ENCODE peak calls at places on chromosome 20, in four cellular contexts. H, E, O and P are unnamed samples.

GRCh38 chr20:58713801-58714339 is 21.3 kb downstream of the NPEPL1 start:
- DNase-seq in E (no peak), H (no peak), O (no peak), P (no peak)

GRCh38 chr20:327041-327945 is 1.9 kb downstream of the SOX12 start:
- DNase-seq in E (peak), H (peak), O (peak), P (peak)

GRCh38 chr20:36018208-36018988 is 50.0 kb downstream of the CNBD2 start:
- DNase-seq in H (no peak), O (no peak), E (peak), P (no peak)

GRCh38 chr20:878511-879307 is 37.4 kb downstream of the ANGPT4 start:
- DNase-seq in E (no peak), O (peak), H (no peak), P (peak)

GRCh38 chr20:21513881-21514540 is at the start of gene NKX2-2:
- DNase-seq in O (no peak), E (no peak), H (no peak), P (peak)

GRCh38 chr20:58640446-58640845 is 10.6 kb upstream of the STX16 start:
- DNase-seq in H (no peak), E (no peak), O (peak), P (no peak)

GRCh38 chr20:43095034-43095433 is 94.7 kb downstream of the PTPRT start:
- DNase-seq in E (no peak), H (no peak), O (no peak), P (no peak)

GRCh38 chr20:50385733-50386640 is 124.2 kb upstream of the PTPN1 start:
- DNase-seq in H (no peak), O (peak), E (no peak), P (no peak)

GRCh38 chr20:31837896-31838397 is 7.5 kb downstream of the FOXS1 start:
- DNase-seq in O (peak), H (no peak), E (no peak), P (no peak)

GRCh38 chr20:25012616-25013189 is 20.2 kb upstream of the APMAP start:
- DNase-seq in H (no peak), E (no peak), O (no peak), P (no peak)

GRCh38 chr20:14861028-14861699 is 523.8 kb upstream of the FLRT3 start:
- DNase-seq in E (no peak), O (no peak), H (no peak), P (no peak)

GRCh38 chr20:50504231-50504823 is 5.9 kb upstream of the PTPN1 start:
- DNase-seq in E (peak), O (peak), H (no peak), P (no peak)

GRCh38 chr20:31670371-31671228 is 32.9 kb downstream of the COX4I2 start:
- DNase-seq in H (no peak), E (no peak), O (no peak), P (peak)

GRCh38 chr20:1567392-1568165 is 10.1 kb upstream of the SIRPD start:
- DNase-seq in O (peak), H (no peak), E (peak), P (no peak)

GRCh38 chr20:61875221-61875885 is 190.3 kb downstream of the TAF4 start:
- DNase-seq in H (no peak), O (no peak), E (no peak), P (no peak)

GRCh38 chr20:17807670-17808069 is 107.9 kb downstream of the BANF2 start:
- DNase-seq in O (no peak), H (no peak), E (peak), P (no peak)

GRCh38 chr20:61126369-61127195 is 125.5 kb upstream of the CDH4 start:
- DNase-seq in O (no peak), H (no peak), E (no peak), P (no peak)

GRCh38 chr20:4869290-4870193 is 131.8 kb downstream of the SLC23A2 start:
- DNase-seq in E (no peak), O (no peak), H (no peak), P (no peak)

GRCh38 chr20:56628873-56629463 is at the start of gene TFAP2C:
- DNase-seq in H (no peak), O (peak), E (no peak), P (peak)

GRCh38 chr20:10501377-10501776 is 66.3 kb downstream of the SLX4IP start:
- DNase-seq in O (no peak), E (no peak), H (no peak), P (no peak)

GRCh38 chr20:52427960-52428359 is 236.4 kb upstream of the ZFP64 start:
- DNase-seq in O (no peak), E (no peak), H (no peak), P (no peak)

GRCh38 chr20:3311623-3312022 is 72.6 kb upstream of the SLC4A11 start:
- DNase-seq in E (no peak), H (no peak), O (no peak), P (no peak)

GRCh38 chr20:555933-556332 is 12.3 kb upstream of the CSNK2A1 start:
- DNase-seq in O (peak), H (no peak), E (peak), P (peak)

GRCh38 chr20:46057856-46058655 is 29.0 kb downstream of the SLC12A5 start:
- DNase-seq in H (no peak), E (no peak), O (no peak), P (no peak)

GRCh38 chr20:50020283-50020682 is 37.5 kb downstream of the SNAI1 start:
- DNase-seq in H (no peak), O (no peak), E (no peak), P (no peak)

GRCh38 chr20:9458075-9458818 is 56.1 kb upstream of the LAMP5 start:
- DNase-seq in E (peak), H (peak), O (no peak), P (peak)

GRCh38 chr20:17480696-17481095 is 50.5 kb downstream of the BFSP1 start:
- DNase-seq in O (no peak), H (no peak), E (no peak), P (no peak)

GRCh38 chr20:48930035-48930434 is 8.5 kb downstream of the ARFGEF2 start:
- DNase-seq in E (no peak), H (no peak), O (no peak), P (no peak)

GRCh38 chr20:21185849-21186248 is 60.0 kb downstream of the KIZ start:
- DNase-seq in H (no peak), E (no peak), O (no peak), P (no peak)

GRCh38 chr20:59676877-59677140 is 72.5 kb downstream of the PHACTR3 start:
- DNase-seq in O (no peak), H (no peak), E (no peak), P (no peak)

GRCh38 chr20:675453-676314 is at the start of gene SCRT2:
- DNase-seq in O (peak), H (no peak), E (peak), P (peak)

GRCh38 chr20:62489186-62489939 is 13.6 kb upstream of the GATA5 start:
- DNase-seq in H (no peak), E (no peak), O (peak), P (no peak)

GRCh38 chr20:53493201-53493908 is 100.3 kb downstream of the ZNF217 start:
- DNase-seq in H (no peak), O (no peak), E (no peak), P (no peak)

GRCh38 chr20:63747622-63748355 is 8.2 kb downstream of the SLC2A4RG start:
- DNase-seq in H (no peak), O (no peak), E (no peak), P (no peak)

GRCh38 chr20:44209691-44210421 is 715 bp downstream of the OSER1 start:
- DNase-seq in O (no peak), E (no peak), H (no peak), P (no peak)

GRCh38 chr20:33132858-33133615 is 34.9 kb upstream of the BPIFA2 start:
- DNase-seq in O (no peak), E (no peak), H (no peak), P (no peak)

GRCh38 chr20:1810926-1811620 is 84.1 kb upstream of the SIRPA start:
- DNase-seq in O (no peak), H (no peak), E (peak), P (no peak)

GRCh38 chr20:40681684-40682083 is 7.4 kb downstream of the MAFB start:
- DNase-seq in H (no peak), O (no peak), E (no peak), P (no peak)

GRCh38 chr20:58910473-58910872 is 58.0 kb downstream of the GNAS start:
- DNase-seq in O (no peak), H (no peak), E (no peak), P (no peak)

DNA sequence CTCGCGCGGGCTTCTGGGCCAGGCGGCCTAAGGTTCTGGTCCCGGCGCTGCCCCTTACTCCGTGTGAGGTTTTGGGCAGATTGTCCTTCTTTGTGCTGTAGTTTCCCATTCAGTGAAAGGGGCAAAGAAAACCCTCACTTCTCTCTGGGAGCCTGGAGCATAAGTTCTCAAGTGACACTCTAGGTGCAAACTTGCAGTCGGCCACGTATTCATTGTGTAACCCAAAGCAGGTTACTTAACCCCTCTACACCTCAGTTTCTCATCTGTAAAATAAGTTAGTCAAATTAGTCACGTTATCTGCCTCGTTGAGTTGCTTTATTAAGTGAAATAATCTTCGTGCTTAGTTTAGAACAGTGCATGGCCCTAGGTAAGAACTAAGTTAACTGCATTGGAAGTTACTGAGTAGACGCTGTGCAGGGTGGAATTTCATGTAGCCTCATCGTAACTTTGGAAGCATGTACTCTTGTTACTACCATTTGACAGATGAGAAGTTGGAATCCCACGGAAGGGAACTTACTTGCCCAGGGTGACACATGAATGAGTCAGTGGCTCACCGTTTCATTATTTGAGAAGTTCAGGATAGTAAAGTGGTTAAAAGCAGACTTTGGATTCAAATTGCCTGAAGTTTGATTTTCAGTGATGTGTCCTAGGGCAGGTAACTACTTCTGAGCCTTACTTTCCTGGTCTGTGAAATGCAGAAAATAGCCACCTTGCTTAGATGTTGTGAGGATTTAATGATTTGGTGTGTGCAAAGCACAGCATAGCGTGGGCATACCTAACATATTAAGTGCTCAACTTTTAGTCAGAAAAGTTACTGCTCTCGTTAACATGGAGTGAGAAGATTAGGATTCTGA is 550 bp upstream of the MROH8 start:
- DNase-seq in E (peak), H (no peak), O (no peak), P (no peak)
- TF ChIP-seq TARDBP in E (no peak), H (no peak), O (no peak), P (no peak)

DNA sequence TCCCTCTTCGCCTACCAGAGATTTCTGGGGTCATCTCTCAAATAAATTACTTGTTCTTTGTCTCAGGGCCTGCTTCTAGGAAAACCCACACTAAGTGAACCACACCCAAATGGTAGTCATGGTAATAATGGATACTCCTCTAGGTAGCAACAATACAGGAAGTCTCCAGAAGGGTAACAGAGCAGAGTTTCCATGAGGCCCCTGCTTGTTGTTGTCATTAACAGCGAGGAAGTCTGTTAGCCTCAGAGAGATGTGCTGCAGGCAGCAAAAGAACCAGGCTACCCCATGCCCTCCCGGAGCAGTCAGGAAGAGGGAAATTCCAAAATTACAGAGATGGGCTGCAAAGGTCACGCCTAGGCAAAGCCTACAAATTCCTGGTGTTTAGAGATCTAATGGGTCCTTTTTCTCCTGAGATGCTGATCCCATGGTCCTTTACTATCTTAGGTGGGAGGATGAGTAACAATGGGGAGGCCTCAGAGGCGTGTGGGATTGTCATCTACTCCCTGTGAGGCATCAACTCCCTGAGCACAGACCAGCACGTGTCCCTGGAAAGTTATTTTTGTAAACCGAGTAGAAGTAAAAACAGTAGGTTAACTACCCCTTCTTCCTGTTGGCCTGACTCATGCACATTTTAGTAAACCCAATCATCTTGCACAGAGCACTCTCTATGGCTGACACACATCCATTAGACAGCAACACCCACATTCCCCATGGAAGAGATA is 10.1 kb downstream of the ISM1 start:
- DNase-seq in O (no peak), E (no peak), H (no peak), P (no peak)
- TF ChIP-seq TARDBP in O (no peak), E (no peak), H (no peak), P (no peak)

GRCh38 chr20:38986663-38987062 is 24.5 kb downstream of the DHX35 start:
- DNase-seq in H (peak), E (no peak), O (no peak), P (no peak)

GRCh38 chr20:38982291-38982690 is 20.1 kb downstream of the DHX35 start:
- DNase-seq in H (no peak), E (peak), O (no peak), P (no peak)

GRCh38 chr20:38985060-38985459 is 22.9 kb downstream of the DHX35 start:
- DNase-seq in H (no peak), E (no peak), O (no peak), P (no peak)

GRCh38 chr20:38987777-38988176 is 25.6 kb downstream of the DHX35 start:
- DNase-seq in O (no peak), E (no peak), H (peak), P (no peak)

DNA sequence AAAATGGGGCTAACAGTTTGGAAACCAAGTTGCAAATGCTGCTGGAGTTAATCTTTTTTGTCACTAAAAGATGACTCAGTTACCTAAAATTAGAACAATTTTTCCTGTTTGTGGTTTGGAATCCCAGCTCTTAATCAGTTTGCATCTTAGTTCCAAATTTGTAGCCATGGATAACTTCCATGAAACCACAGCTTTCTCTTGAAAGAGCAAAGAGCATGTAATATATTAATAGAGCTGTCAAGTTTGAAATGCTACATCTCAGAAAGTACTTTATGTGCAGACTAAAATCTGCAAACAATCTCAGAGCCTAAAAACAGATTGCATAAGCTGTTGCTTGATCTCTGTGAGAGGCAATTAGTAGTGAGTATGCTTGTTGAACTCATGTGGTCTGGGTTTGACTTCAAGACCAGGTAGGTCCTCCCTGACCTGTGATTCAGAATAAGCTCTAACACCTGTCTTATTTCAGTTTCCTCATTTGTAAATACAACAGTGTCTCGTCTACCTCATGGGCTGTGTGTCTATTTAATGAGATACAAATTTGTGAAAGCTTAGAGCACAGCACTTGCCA is 23.5 kb downstream of the DHX35 start:
- DNase-seq in O (no peak), H (peak), E (peak), P (no peak)
- TF ChIP-seq TARDBP in O (no peak), H (no peak), E (peak), P (no peak)

DNA sequence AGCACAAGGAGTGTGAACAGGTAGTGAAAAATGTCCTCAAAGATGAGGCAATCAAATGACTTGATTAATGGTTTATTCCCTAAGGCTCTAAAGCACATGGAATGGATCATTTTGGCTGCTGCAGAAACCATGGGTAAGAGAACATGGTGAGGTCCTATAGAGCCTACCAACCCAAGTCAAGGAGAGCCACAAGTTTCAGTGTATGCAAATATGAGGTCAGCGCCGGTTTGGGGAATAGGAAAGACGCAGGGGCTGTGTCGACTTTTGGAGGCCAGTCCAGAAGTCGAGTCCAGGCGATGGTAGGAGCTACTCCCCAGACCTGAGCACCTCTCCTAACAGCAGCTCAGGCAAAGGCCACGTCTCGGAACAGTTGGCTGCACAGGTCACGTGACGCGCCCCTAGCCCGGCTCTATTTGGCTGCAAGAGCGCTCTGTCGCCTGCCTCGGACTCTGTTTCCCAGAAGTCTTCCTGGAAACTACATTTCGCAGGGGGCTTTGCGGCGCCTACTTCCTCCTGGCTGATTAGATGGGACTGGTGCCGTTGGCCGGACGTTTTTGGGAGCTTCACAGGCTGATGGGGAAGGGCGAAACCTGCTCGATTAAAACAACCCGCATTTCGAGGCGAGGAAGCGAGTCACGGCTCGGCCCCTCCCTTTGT is 74.4 kb upstream of the CHD6 start:
- DNase-seq in E (peak), O (peak), H (peak), P (peak)
- TF ChIP-seq TARDBP in E (no peak), O (no peak), H (no peak), P (no peak)

GRCh38 chr20:47784256-47784598 is 1.1 kb downstream of the SULF2 start:
- DNase-seq in O (no peak), H (no peak), E (no peak), P (no peak)

GRCh38 chr20:47785321-47785899 is at the start of gene SULF2:
- DNase-seq in E (no peak), O (no peak), H (no peak), P (peak)

GRCh38 chr20:47786763-47787107 is 1.5 kb upstream of the SULF2 start:
- DNase-seq in H (no peak), E (no peak), O (no peak), P (no peak)

GRCh38 chr20:47784599-47785320 is 521 bp downstream of the SULF2 start:
- DNase-seq in H (no peak), O (no peak), E (peak), P (peak)

GRCh38 chr20:47785900-47786762 is 850 bp upstream of the SULF2 start:
- DNase-seq in O (peak), E (peak), H (no peak), P (peak)
- TF ChIP-seq TARDBP in O (no peak), E (no peak), H (no peak), P (no peak)